ENCODE peak calls at places on chromosomes 16 and 17, in seven cellular contexts. N is NCI-H748 treated with DMSO at 0.1 percent for 48 hours; F is C1 segment of cervical spinal cord; H is erythroblast; A is iPS-NIHi11; I is effector memory CD8-positive, alpha-beta T cell; U is iPS DF 19.7. R is an unnamed sample.

GRCh38 chr16:17538942-17539341 is 68.2 kb upstream of the XYLT1 start:
- DNase-seq in N (no peak), F (no peak), H (no peak), A (no peak), I (no peak), U (no peak), R (no peak)

GRCh38 chr17:49459401-49459984 is 35.6 kb upstream of the NGFR start:
- DNase-seq in N (no peak), F (no peak), H (no peak), A (peak), I (no peak), U (no peak), R (no peak)

GRCh38 chr17:8896641-8897635 is 29.5 kb upstream of the PIK3R6 start:
- DNase-seq in N (no peak), F (no peak), H (no peak), A (no peak), I (no peak), U (no peak), R (no peak)

GRCh38 chr17:72657467-72658317 is 434.8 kb downstream of the SLC39A11 start:
- DNase-seq in N (no peak), F (no peak), H (no peak), A (no peak), I (no peak), U (no peak), R (no peak)

GRCh38 chr16:11440657-11441012 is 95.4 kb downstream of the RMI2 start:
- DNase-seq in N (no peak), F (no peak), H (no peak), A (no peak), I (no peak), U (no peak), R (no peak)

GRCh38 chr17:77465358-77466041 is 324.7 kb downstream of the SEC14L1 start:
- DNase-seq in N (no peak), F (peak), H (peak), A (peak), I (peak), U (no peak), R (peak)

GRCh38 chr17:9271989-9272388 is 250.7 kb downstream of the NTN1 start:
- DNase-seq in N (no peak), F (peak), H (no peak), A (no peak), I (no peak), U (no peak), R (no peak)

GRCh38 chr17:17741346-17742023 is 60.2 kb downstream of the RAI1 start:
- DNase-seq in N (no peak), F (peak), H (no peak), A (peak), I (no peak), U (no peak), R (no peak)

GRCh38 chr16:57316390-57317017 is 32.0 kb upstream of the PLLP start:
- DNase-seq in N (no peak), F (no peak), H (no peak), A (no peak), I (no peak), U (no peak), R (no peak)

GRCh38 chr17:57595426-57595825 is 149.7 kb downstream of the CCDC182 start:
- DNase-seq in N (no peak), F (no peak), H (no peak), A (no peak), I (no peak), U (no peak), R (no peak)

GRCh38 chr17:74647871-74648672 is 24.5 kb upstream of the CD300E start:
- DNase-seq in N (no peak), F (no peak), H (no peak), A (no peak), I (no peak), U (no peak), R (no peak)

GRCh38 chr16:56576585-56577299 is 11.9 kb downstream of the MT4 start:
- DNase-seq in N (peak), F (peak), H (peak), A (peak), I (peak), U (peak), R (peak)

GRCh38 chr17:38561416-38562214 is 44.1 kb downstream of the SRCIN1 start:
- DNase-seq in N (no peak), F (no peak), H (peak), A (no peak), I (no peak), U (no peak), R (no peak)

GRCh38 chr17:33038740-33039139 is 47.1 kb downstream of the SPACA3 start:
- DNase-seq in N (peak), F (peak), H (peak), A (peak), I (no peak), U (peak), R (no peak)

GRCh38 chr17:57160624-57161023 is 75.6 kb downstream of the AKAP1 start:
- DNase-seq in N (no peak), F (no peak), H (no peak), A (no peak), I (no peak), U (no peak), R (no peak)

GRCh38 chr17:77449908-77450741 is 309.4 kb downstream of the SEC14L1 start:
- DNase-seq in N (no peak), F (peak), H (peak), A (peak), I (no peak), U (no peak), R (no peak)

GRCh38 chr16:31354394-31355291 is at the start of gene ITGAX:
- DNase-seq in N (no peak), F (peak), H (peak), A (no peak), I (peak), U (no peak), R (no peak)

GRCh38 chr16:76441391-76441790 is 164.2 kb downstream of the CNTNAP4 start:
- DNase-seq in N (no peak), F (no peak), H (no peak), A (no peak), I (no peak), U (no peak), R (no peak)